ENCODE peak calls at places on chromosomes 13 and 19, in seven cellular contexts. K, J, C, P, Y, V and X are unnamed samples.

GRCh38 chr13:80946008-80946802 is 605.3 kb upstream of the SPRY2 start:
- DNase-seq in K (no peak), J (no peak), C (no peak), P (no peak), Y (no peak), V (no peak), X (no peak)

GRCh38 chr19:3135961-3136683 is at the start of gene GNA15:
- DNase-seq in K (no peak), J (no peak), C (no peak), P (no peak), Y (no peak), V (no peak), X (no peak)

GRCh38 chr19:18807861-18808331 is 16.8 kb upstream of the COMP start:
- DNase-seq in K (no peak), J (no peak), C (no peak), P (no peak), Y (no peak), V (no peak), X (no peak)

GRCh38 chr13:28140433-28141125 is 2.2 kb downstream of the PAN3 start:
- DNase-seq in K (no peak), J (no peak), C (no peak), P (no peak), Y (no peak), V (no peak), X (no peak)

GRCh38 chr13:86946734-86947133 is 724.4 kb upstream of the SLITRK5 start:
- DNase-seq in K (no peak), J (no peak), C (no peak), P (no peak), Y (no peak), V (no peak), X (no peak)

GRCh38 chr19:4103073-4103418 is 20.9 kb downstream of the MAP2K2 start:
- DNase-seq in K (no peak), J (no peak), C (no peak), P (no peak), Y (no peak), V (peak; percentile 29), X (no peak)

GRCh38 chr13:41315466-41316047 is 4.5 kb downstream of the NAA16 start:
- DNase-seq in K (no peak), J (no peak), C (no peak), P (no peak), Y (no peak), V (peak; percentile 27), X (no peak)

GRCh38 chr13:114339779-114340534 is 25.7 kb downstream of the CHAMP1 start:
- DNase-seq in K (peak; percentile 70), J (no peak), C (no peak), P (no peak), Y (no peak), V (peak; percentile 52), X (peak; percentile 22)

GRCh38 chr13:33189470-33189869 is 96.1 kb downstream of the STARD13 start:
- DNase-seq in K (no peak), J (no peak), C (no peak), P (no peak), Y (no peak), V (no peak), X (no peak)

GRCh38 chr13:37074703-37075102 is 15.2 kb upstream of the SUPT20H start:
- DNase-seq in K (peak; percentile 39), J (no peak), C (no peak), P (no peak), Y (no peak), V (peak; percentile 57), X (peak; percentile 55)

GRCh38 chr13:28324181-28324789 is 170.6 kb downstream of the FLT1 start:
- DNase-seq in K (peak; percentile 74), J (peak; percentile 57), C (no peak), P (no peak), Y (peak; percentile 12), V (peak; percentile 72), X (peak; percentile 68)

GRCh38 chr13:42633495-42633894 is 59.5 kb downstream of the TNFSF11 start:
- DNase-seq in K (no peak), J (no peak), C (no peak), P (no peak), Y (no peak), V (peak; percentile 27), X (no peak)

GRCh38 chr13:32255744-32256120 is 59.4 kb downstream of the ZAR1L start:
- DNase-seq in K (no peak), J (no peak), C (no peak), P (no peak), Y (no peak), V (peak; percentile 75), X (no peak)

DNA sequence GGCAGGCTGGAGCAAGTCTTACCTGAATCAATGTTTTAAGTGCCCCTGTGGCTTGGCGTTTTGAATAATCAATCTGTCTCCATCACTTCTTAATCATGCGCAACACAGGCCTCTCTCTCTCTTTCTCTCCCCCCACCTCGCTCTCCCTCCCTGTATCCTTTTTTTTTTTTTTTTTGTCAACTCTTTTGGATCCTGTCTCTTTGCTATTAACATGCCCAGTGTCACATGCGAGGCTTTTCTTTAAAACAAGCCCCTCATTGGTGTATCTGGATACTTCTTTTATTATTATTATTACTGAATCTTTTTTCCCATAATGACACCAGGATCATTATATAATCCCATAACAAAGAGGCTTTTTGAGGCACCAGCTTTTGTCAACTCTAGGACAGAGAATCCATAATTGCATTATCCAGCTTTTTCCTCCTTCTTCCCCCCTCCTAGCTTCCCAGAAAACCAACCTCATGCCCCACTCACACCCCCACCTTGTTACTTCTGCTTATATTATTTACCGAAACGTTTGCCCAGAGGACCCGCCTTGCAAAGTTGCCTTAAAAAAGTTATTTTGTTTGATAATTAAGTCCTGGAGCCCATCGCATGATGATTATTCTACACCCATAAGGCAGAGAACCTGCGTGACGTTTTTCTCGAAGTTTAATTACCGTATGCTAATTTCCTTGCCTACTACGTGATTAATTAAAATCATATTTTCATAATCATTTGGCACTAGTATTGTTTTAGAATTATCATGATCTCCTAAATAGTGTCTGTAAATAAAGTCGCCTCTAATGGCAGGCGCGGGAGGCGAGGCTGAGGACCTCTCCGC is 148.1 kb upstream of the ZNF536 start:
- DNase-seq in K (no peak), J (no peak), C (no peak), P (no peak), Y (no peak), V (no peak), X (no peak)
- H3K4me3 ChIP-seq in K (peak overlapping the region; percentile 56), J (peak overlapping the region; percentile 74), C (no peak overlapping the region), P (no peak overlapping the region), Y (no peak overlapping the region), V (no peak overlapping the region), X (no peak overlapping the region)

DNA sequence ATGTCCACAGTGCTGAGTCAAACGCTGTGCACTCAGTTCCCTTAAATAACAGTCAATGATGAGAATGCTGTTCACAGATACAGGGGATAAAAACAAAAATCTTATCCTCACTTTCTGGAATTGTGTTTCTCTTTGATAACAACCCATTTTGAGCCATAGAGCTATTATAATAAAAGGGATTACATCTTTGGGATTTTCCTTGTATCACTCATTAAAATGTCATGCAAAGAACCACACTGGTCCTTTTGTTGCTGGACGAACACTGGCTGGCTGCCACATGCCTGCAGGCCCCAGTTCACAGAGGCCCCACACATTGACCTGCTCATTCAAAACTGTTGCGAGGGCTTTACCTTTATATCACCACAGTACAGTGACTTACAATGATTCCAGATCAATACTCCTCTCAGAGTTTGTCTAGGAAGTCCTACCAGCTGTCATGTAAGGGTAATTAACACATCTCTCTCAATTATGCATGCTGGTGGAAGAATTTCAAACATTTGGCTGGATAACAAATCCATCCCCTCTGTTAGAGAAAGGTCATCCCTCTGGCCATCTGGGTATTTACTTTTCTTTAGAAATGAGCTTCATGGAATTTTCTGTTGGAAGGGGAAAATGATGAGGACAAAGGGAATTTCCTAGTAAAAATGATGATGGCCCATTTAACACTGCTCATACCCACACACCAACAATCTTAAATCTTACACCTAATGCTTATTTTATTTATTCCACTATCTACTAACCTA is 85.9 kb downstream of the MBNL2 start:
- DNase-seq in K (peak; percentile 45), J (peak; percentile 50), C (no peak), P (no peak), Y (no peak), V (peak; percentile 47), X (peak; percentile 74)
- H3K4me3 ChIP-seq in K (no peak overlapping the region), J (no peak overlapping the region), C (no peak overlapping the region), P (no peak overlapping the region), Y (no peak overlapping the region), V (no peak overlapping the region), X (no peak overlapping the region)

GRCh38 chr19:8147579-8147978 is 1.8 kb downstream of the FBN3 start:
- DNase-seq in K (no peak), J (no peak), C (no peak), P (no peak), Y (no peak), V (no peak), X (no peak)

GRCh38 chr19:8146877-8147575 is 2.4 kb downstream of the FBN3 start:
- DNase-seq in K (peak; percentile 38), J (no peak), C (no peak), P (peak; percentile 28), Y (no peak), V (no peak), X (no peak)

GRCh38 chr19:8149261-8150094 is at the start of gene FBN3:
- DNase-seq in K (peak; percentile 73), J (peak; percentile 42), C (no peak), P (no peak), Y (no peak), V (no peak), X (no peak)

GRCh38 chr19:8148088-8148409 is 1.3 kb downstream of the FBN3 start:
- DNase-seq in K (no peak), J (no peak), C (no peak), P (no peak), Y (no peak), V (no peak), X (no peak)

GRCh38 chr19:8148410-8149231 is 771 bp downstream of the FBN3 start:
- DNase-seq in K (peak; percentile 62), J (peak; percentile 65), C (no peak), P (no peak), Y (no peak), V (no peak), X (no peak)
- H3K4me3 ChIP-seq in K (no peak overlapping the region), J (peak overlapping the region; percentile 57), C (no peak overlapping the region), P (no peak overlapping the region), Y (peak overlapping the region; percentile 29), V (no peak overlapping the region), X (no peak overlapping the region)

GRCh38 chr13:38628554-38628953 is 58.3 kb upstream of the FREM2 start:
- DNase-seq in K (no peak), J (no peak), C (no peak), P (no peak), Y (no peak), V (no peak), X (no peak)

GRCh38 chr13:38635030-38635429 is 51.8 kb upstream of the FREM2 start:
- DNase-seq in K (no peak), J (no peak), C (no peak), P (no peak), Y (no peak), V (no peak), X (no peak)

GRCh38 chr13:38636106-38636505 is 50.8 kb upstream of the FREM2 start:
- DNase-seq in K (no peak), J (no peak), C (no peak), P (no peak), Y (no peak), V (no peak), X (no peak)

GRCh38 chr13:38624822-38625221 is 62.1 kb upstream of the FREM2 start:
- DNase-seq in K (no peak), J (no peak), C (no peak), P (no peak), Y (no peak), V (no peak), X (no peak)

DNA sequence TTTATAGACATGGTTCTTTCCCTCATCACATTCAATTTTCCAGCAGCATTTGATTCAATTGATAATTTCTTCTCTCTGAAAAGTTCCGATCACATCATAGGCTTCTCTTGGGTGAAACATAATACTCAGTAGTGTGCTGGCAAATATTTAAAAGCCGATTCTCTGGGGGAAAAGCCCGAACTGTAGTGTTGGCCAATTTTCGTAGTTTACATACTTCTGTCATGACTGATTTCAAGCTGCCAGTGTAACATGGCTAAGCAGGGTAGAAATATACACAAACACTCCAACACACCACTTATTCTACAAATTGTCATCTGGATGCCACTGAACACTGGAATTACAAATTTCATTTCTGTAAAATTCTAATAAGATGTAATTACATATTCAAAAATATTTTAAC is 56.1 kb upstream of the FREM2 start:
- DNase-seq in K (no peak), J (no peak), C (no peak), P (no peak), Y (no peak), V (peak; percentile 83), X (no peak)
- H3K4me3 ChIP-seq in K (no peak overlapping the region), J (no peak overlapping the region), C (no peak overlapping the region), P (no peak overlapping the region), Y (no peak overlapping the region), V (peak overlapping the region; percentile 1), X (no peak overlapping the region)